ENCODE peak calls at places on chromosomes 13 and 19, in seven cellular contexts. Y, H, P, J, N, R and Q are unnamed samples.
A peak's percentile ranks its signal among the peaks of the same experiment; 100 is the strongest.

GRCh38 chr13:36787181-36787580 is 31.8 kb upstream of the RFXAP start:
- DNase-seq in Y (no peak), H (no peak), P (no peak), J (no peak), N (peak; percentile 57), R (no peak), Q (no peak)

GRCh38 chr19:50214699-50215543 is 11.5 kb downstream of the MYH14 start:
- DNase-seq in Y (no peak), H (no peak), P (no peak), J (no peak), N (no peak), R (no peak), Q (peak; percentile 92)

GRCh38 chr13:112991611-112992010 is 22.6 kb downstream of the MCF2L start:
- DNase-seq in Y (no peak), H (no peak), P (no peak), J (no peak), N (no peak), R (no peak), Q (no peak)

GRCh38 chr19:46144756-46145155 is 3.3 kb upstream of the IGFL2 start:
- DNase-seq in Y (no peak), H (peak; percentile 14), P (no peak), J (no peak), N (peak; percentile 47), R (no peak), Q (peak; percentile 54)

GRCh38 chr19:34734601-34735103 is 609 bp downstream of the ZNF181 start:
- DNase-seq in Y (no peak), H (no peak), P (no peak), J (no peak), N (no peak), R (no peak), Q (no peak)

GRCh38 chr19:4138445-4138844 is 14.5 kb upstream of the MAP2K2 start:
- DNase-seq in Y (no peak), H (no peak), P (no peak), J (no peak), N (no peak), R (no peak), Q (no peak)

GRCh38 chr19:9751449-9751848 is 17.1 kb downstream of the ZNF846 start:
- DNase-seq in Y (no peak), H (no peak), P (no peak), J (no peak), N (no peak), R (no peak), Q (no peak)

GRCh38 chr13:106561551-106562170 is 6.3 kb downstream of the ARGLU1 start:
- DNase-seq in Y (peak; percentile 53), H (peak; percentile 45), P (no peak), J (no peak), N (no peak), R (no peak), Q (no peak)

GRCh38 chr13:19781526-19781925 is 1.2 kb downstream of the PSPC1 start:
- DNase-seq in Y (no peak), H (peak; percentile 7), P (no peak), J (no peak), N (no peak), R (no peak), Q (no peak)

GRCh38 chr13:113903361-113903760 is 39.5 kb upstream of the GAS6 start:
- DNase-seq in Y (peak; percentile 78), H (no peak), P (no peak), J (no peak), N (peak; percentile 93), R (no peak), Q (no peak)

GRCh38 chr19:49515767-49516166 is 3.3 kb downstream of the FCGRT start:
- DNase-seq in Y (no peak), H (peak; percentile 50), P (no peak), J (no peak), N (no peak), R (no peak), Q (no peak)

GRCh38 chr13:113448885-113449692 is 4.2 kb downstream of the ADPRHL1 start:
- DNase-seq in Y (no peak), H (no peak), P (no peak), J (no peak), N (no peak), R (no peak), Q (no peak)

GRCh38 chr13:113962975-113963374 is 10.9 kb downstream of the C13orf46 start:
- DNase-seq in Y (no peak), H (no peak), P (peak; percentile 34), J (no peak), N (no peak), R (no peak), Q (no peak)

GRCh38 chr19:55368701-55369563 is 1.3 kb downstream of the IL11 start:
- DNase-seq in Y (peak; percentile 49), H (no peak), P (no peak), J (no peak), N (no peak), R (no peak), Q (no peak)

GRCh38 chr13:65472336-65472735 is 1757.8 kb downstream of the PCDH9 start:
- DNase-seq in Y (no peak), H (no peak), P (no peak), J (no peak), N (no peak), R (no peak), Q (no peak)

GRCh38 chr13:32956595-32956933 is 59.7 kb upstream of the KL start:
- DNase-seq in Y (no peak), H (no peak), P (no peak), J (no peak), N (no peak), R (no peak), Q (no peak)

GRCh38 chr13:51619614-51620013 is 35.4 kb downstream of the WDFY2 start:
- DNase-seq in Y (peak; percentile 85), H (no peak), P (no peak), J (no peak), N (no peak), R (no peak), Q (no peak)

GRCh38 chr13:108005231-108005630 is 210.1 kb downstream of the LIG4 start:
- DNase-seq in Y (no peak), H (no peak), P (no peak), J (no peak), N (no peak), R (no peak), Q (no peak)

GRCh38 chr13:23899555-23899954 is 2.3 kb upstream of the C1QTNF9B start:
- DNase-seq in Y (peak; percentile 74), H (peak; percentile 50), P (no peak), J (no peak), N (no peak), R (no peak), Q (no peak)

GRCh38 chr19:27794444-27795042 is 1418.4 kb downstream of the UQCRFS1 start:
- DNase-seq in Y (peak; percentile 47), H (no peak), P (peak; percentile 60), J (no peak), N (no peak), R (no peak), Q (no peak)

GRCh38 chr19:676343-677105 is at the start of gene FSTL3:
- DNase-seq in Y (no peak), H (no peak), P (no peak), J (peak; percentile 54), N (no peak), R (peak; percentile 44), Q (no peak)

GRCh38 chr19:6587093-6587820 is 3.7 kb downstream of the CD70 start:
- DNase-seq in Y (no peak), H (no peak), P (no peak), J (no peak), N (no peak), R (no peak), Q (no peak)

GRCh38 chr13:36432106-36432544 is at the start of gene CCNA1:
- DNase-seq in Y (no peak), H (no peak), P (no peak), J (peak; percentile 38), N (no peak), R (no peak), Q (no peak)

GRCh38 chr13:45015300-45015699 is 26.0 kb downstream of the GPALPP1 start:
- DNase-seq in Y (peak; percentile 73), H (peak; percentile 12), P (no peak), J (peak; percentile 33), N (no peak), R (no peak), Q (no peak)

DNA sequence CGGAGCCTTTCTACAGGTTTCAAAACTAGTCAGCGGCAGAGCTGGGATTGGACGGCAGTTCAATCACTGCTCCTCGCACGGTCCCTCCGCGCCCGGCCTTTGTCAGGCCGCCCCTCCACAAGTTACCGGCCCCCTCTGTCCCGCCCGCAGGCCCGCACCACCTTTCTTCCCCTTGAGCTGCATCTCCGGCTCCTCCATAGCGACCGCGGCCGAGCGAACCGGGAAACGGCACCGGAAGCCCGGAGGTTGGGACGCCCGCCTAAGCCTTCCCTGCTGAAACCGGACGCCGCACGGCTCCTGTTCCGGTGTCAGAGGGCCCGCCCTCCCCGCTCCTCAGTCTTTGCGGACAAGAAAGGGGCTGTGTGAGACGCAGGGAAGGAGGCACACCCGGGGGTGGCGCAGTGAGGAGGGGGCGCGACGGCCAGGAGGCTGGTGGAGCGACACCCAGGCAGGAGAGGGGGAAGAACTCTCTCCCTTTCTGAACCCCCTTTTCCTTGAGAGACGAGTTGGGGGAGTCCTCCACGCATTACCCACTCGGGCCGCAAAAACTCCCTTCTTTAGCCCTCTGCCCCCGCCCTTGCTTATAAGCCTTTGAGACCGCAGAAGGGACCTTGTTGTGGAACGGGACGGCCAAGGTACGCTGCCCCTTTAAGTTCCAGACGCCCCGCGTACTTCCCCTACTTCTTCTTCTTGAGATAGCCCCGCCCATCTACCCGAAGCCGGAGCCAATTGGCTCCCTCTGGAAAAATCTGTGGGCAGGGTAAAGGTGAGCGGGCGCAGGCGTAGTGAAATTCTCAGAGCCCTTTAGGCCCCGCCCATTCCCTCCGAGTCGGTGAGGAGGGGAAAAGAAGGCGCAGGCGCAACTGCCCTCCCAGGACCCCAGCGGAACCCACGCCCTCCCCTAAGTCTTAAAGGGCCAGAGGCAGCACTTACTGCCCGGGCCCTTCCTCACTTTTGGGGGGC is at the start of the genes BORCS8 and RFXANK:
- DNase-seq in Y (peak; percentile 98), H (peak; percentile 100), P (peak; percentile 99), J (peak; percentile 99), N (peak; percentile 99), R (peak; percentile 99), Q (peak; percentile 99)
- TF ChIP-seq POLR2A in Y (no peak), H (peak; percentile 52), P (peak; percentile 61), J (peak; percentile 24), N (no peak), R (no peak), Q (peak; percentile 48)

DNA sequence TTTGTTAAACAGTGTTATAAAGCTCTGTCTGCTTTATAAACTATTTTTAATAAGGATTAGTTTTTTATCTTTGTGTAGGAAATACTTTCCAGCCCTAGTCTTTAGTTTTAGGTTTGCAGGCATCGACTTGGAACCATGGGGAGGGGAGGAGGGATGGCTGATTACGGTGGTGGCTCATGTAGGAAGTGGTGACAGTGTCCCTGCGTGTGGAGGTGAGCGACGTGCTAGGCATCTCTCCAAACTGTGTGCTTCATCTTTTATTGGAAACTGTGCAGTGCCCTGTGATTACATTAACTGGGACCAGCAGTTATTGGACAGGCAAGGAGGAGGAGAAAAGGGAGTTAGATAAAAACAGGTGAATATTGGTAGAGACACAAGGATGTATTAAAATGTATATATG is 203.8 kb downstream of the ATP8A2 start:
- DNase-seq in Y (no peak), H (no peak), P (no peak), J (no peak), N (no peak), R (no peak), Q (peak; percentile 10)
- H3K36me3 ChIP-seq in Y (no peaks in the 10 kb centered on the region), H (no peaks in the 10 kb centered on the region), P (no peaks in the 10 kb centered on the region), J (no peaks in the 10 kb centered on the region), N (no peaks in the 10 kb centered on the region), R (no peaks in the 10 kb centered on the region), Q (no peaks in the 10 kb centered on the region)

GRCh38 chr19:36850646-36851442 is at the start of gene ZNF345:
- DNase-seq in Y (peak; percentile 94), H (peak; percentile 95), P (peak; percentile 93), J (peak; percentile 92), N (peak; percentile 96), R (peak; percentile 80), Q (peak; percentile 93)
- TF ChIP-seq POLR2A in Y (peak; percentile 45), H (peak; percentile 44), P (no peak), J (peak; percentile 43), N (peak; percentile 4), R (no peak), Q (peak; percentile 36)

GRCh38 chr19:2230807-2231533 is 5.2 kb downstream of the PLEKHJ1 start:
- DNase-seq in Y (no peak), H (no peak), P (no peak), J (no peak), N (no peak), R (no peak), Q (no peak)
- H3K36me3 ChIP-seq in Y (peaks cover 60% of the 10 kb centered on the region), H (peaks cover 35% of the 10 kb centered on the region), P (peaks cover 11% of the 10 kb centered on the region), J (no peaks in the 10 kb centered on the region), N (peaks cover 82% of the 10 kb centered on the region), R (peaks cover 2% of the 10 kb centered on the region), Q (peaks cover 11% of the 10 kb centered on the region)